ENCODE peak calls at places on chromosomes 3 and 15, in five cellular contexts. C, E, A, S and G are unnamed samples.

GRCh38 chr15:91692596-91692995 is 160.9 kb upstream of the SLCO3A1 start:
- DNase-seq in E (no peak), S (no peak), C (no peak), A (no peak), G (no peak)

GRCh38 chr15:40338921-40339620 is 1.7 kb downstream of the CCDC9B start:
- DNase-seq in A (peak), E (no peak), C (no peak), S (no peak), G (no peak)

GRCh38 chr3:98556164-98557130 is 24.7 kb downstream of the GPR15 start:
- DNase-seq in E (no peak), S (no peak), C (no peak), A (no peak), G (no peak)

GRCh38 chr3:27589795-27590194 is 105.6 kb upstream of the SLC4A7 start:
- DNase-seq in S (no peak), C (no peak), A (peak), E (no peak), G (no peak)

GRCh38 chr3:126948980-126949535 is 33.9 kb upstream of the PLXNA1 start:
- DNase-seq in A (no peak), C (no peak), E (no peak), S (no peak), G (no peak)

GRCh38 chr15:80549191-80549590 is 145.0 kb downstream of the ARNT2 start:
- DNase-seq in C (no peak), S (no peak), A (peak), E (no peak), G (no peak)

GRCh38 chr3:36959821-36960220 is 15.0 kb upstream of the TRANK1 start:
- DNase-seq in E (no peak), A (no peak), S (no peak), C (peak), G (no peak)

GRCh38 chr15:56098230-56098899 is 105.0 kb upstream of the NEDD4 start:
- DNase-seq in S (no peak), C (no peak), A (no peak), E (no peak), G (no peak)

GRCh38 chr3:13509816-13510192 is 29.7 kb downstream of the HDAC11 start:
- DNase-seq in E (no peak), S (no peak), C (no peak), A (no peak), G (no peak)

GRCh38 chr3:50515565-50516047 is 12.2 kb upstream of the CACNA2D2 start:
- DNase-seq in A (no peak), C (no peak), S (peak), E (no peak), G (no peak)

GRCh38 chr3:122564155-122564912 is at the start of the genes DTX3L and PARP9:
- DNase-seq in C (peak), A (peak), S (peak), E (peak), G (peak)

GRCh38 chr3:89698208-89698830 is 590.9 kb downstream of the EPHA3 start:
- DNase-seq in C (no peak), A (no peak), E (no peak), S (no peak), G (no peak)

GRCh38 chr3:78846688-78847087 is 921.1 kb downstream of the ROBO1 start:
- DNase-seq in E (no peak), C (no peak), S (no peak), A (peak), G (no peak)

GRCh38 chr3:167575000-167575399 is 78.7 kb downstream of the WDR49 start:
- DNase-seq in C (no peak), E (no peak), S (peak), A (no peak), G (no peak)

GRCh38 chr3:170714151-170714550 is 128.3 kb upstream of the SLC7A14 start:
- DNase-seq in A (peak), S (no peak), E (no peak), C (no peak), G (no peak)

GRCh38 chr15:70142322-70143191 is 44.8 kb upstream of the TLE3 start:
- DNase-seq in S (peak), C (no peak), E (no peak), A (no peak), G (no peak)

GRCh38 chr3:150249776-150250175 is 158.3 kb upstream of the TSC22D2 start:
- DNase-seq in S (peak), A (peak), C (no peak), E (no peak), G (no peak)

GRCh38 chr3:31472479-31473390 is 60.0 kb upstream of the STT3B start:
- DNase-seq in A (no peak), C (no peak), S (no peak), E (no peak), G (no peak)

GRCh38 chr3:127458698-127459097 is 131.8 kb downstream of the TPRA1 start:
- DNase-seq in C (no peak), E (peak), S (peak), A (no peak), G (no peak)

GRCh38 chr15:60854858-60855568 is 374.1 kb downstream of the RORA start:
- DNase-seq in C (no peak), E (no peak), S (no peak), A (no peak), G (no peak)

GRCh38 chr3:11638669-11639402 is 4.9 kb downstream of the VGLL4 start:
- DNase-seq in E (no peak), S (peak), A (no peak), C (peak), G (no peak)

GRCh38 chr15:85379403-85380131 is 836 bp upstream of the AKAP13 start:
- DNase-seq in E (no peak), S (no peak), C (no peak), A (peak), G (no peak)

GRCh38 chr15:70633394-70633793 is 130.0 kb downstream of the UACA start:
- DNase-seq in C (no peak), E (no peak), A (no peak), S (peak), G (no peak)